ENCODE peak calls at places on chromosomes 1 and 21, in ten cellular contexts. V is adrenal gland, O is stomach, T is hepatocyte, F is tibial nerve, Z is cardiac muscle cell, P is left lung, H is body of pancreas, C is colonic mucosa, I is SK-N-SH. W is an unnamed sample.

GRCh38 chr1:914253-914890 is 9.4 kb upstream of the SAMD11 start:
- DNase-seq in V (no peak), O (no peak), T (no peak), F (no peak), Z (no peak), P (peak; percentile 66), H (peak; percentile 3), C (no peak), I (no peak), W (peak; percentile 34)

GRCh38 chr1:200380589-200381021 is 29.2 kb downstream of the ZNF281 start:
- DNase-seq in V (no peak), O (no peak), T (no peak), F (no peak), Z (no peak), P (no peak), H (no peak), C (no peak), I (no peak), W (no peak)

GRCh38 chr1:113677250-113678158 is 81.8 kb downstream of the PHTF1 start:
- DNase-seq in V (peak; percentile 82), O (no peak), T (peak; percentile 67), F (peak; percentile 20), Z (peak; percentile 78), P (no peak), H (peak; percentile 39), C (no peak), I (peak; percentile 74), W (peak; percentile 21)

GRCh38 chr1:99503276-99503747 is 142.6 kb upstream of the PALMD start:
- DNase-seq in V (peak; percentile 16), O (no peak), T (peak; percentile 8), F (peak; percentile 26), Z (peak; percentile 97), P (no peak), H (no peak), C (no peak), I (no peak), W (no peak)

GRCh38 chr1:87950369-87950768 is 621.7 kb downstream of the LMO4 start:
- DNase-seq in V (no peak), O (no peak), T (no peak), F (no peak), Z (no peak), P (no peak), H (no peak), C (no peak), I (no peak), W (no peak)

GRCh38 chr1:204894606-204895005 is 23.9 kb downstream of the NFASC start:
- DNase-seq in V (no peak), O (no peak), T (no peak), F (no peak), Z (no peak), P (no peak), H (no peak), C (no peak), I (no peak), W (no peak)

GRCh38 chr21:27314096-27314495 is 347.2 kb upstream of the ADAMTS5 start:
- DNase-seq in V (no peak), O (no peak), T (no peak), F (no peak), Z (no peak), P (no peak), H (no peak), C (no peak), I (no peak), W (no peak)

GRCh38 chr1:205454903-205455335 is 926 bp downstream of the BLACAT1 start:
- DNase-seq in V (no peak), O (no peak), T (no peak), F (no peak), Z (no peak), P (no peak), H (no peak), C (no peak), I (no peak), W (no peak)

GRCh38 chr1:72366473-72366872 is 84.1 kb upstream of the NEGR1 start:
- DNase-seq in V (no peak), O (no peak), T (peak; percentile 10), F (peak; percentile 5), Z (peak; percentile 68), P (no peak), H (peak; percentile 6), C (no peak), I (no peak), W (no peak)

GRCh38 chr1:221822591-221822990 is 80.7 kb upstream of the DUSP10 start:
- DNase-seq in V (no peak), O (no peak), T (no peak), F (no peak), Z (no peak), P (no peak), H (no peak), C (no peak), I (no peak), W (no peak)

GRCh38 chr1:48619529-48619928 is 147.5 kb upstream of the SPATA6 start:
- DNase-seq in V (peak; percentile 91), O (peak; percentile 26), T (peak; percentile 43), F (no peak), Z (no peak), P (no peak), H (peak; percentile 7), C (peak; percentile 18), I (peak; percentile 26), W (no peak)

GRCh38 chr1:10530281-10530740 is 55.6 kb downstream of the PEX14 start:
- DNase-seq in V (peak; percentile 78), O (peak; percentile 61), T (peak; percentile 87), F (no peak), Z (peak; percentile 77), P (peak; percentile 88), H (peak; percentile 70), C (no peak), I (peak; percentile 73), W (peak; percentile 47)
- H3K4me1 ChIP-seq in V (no peaks in the 10 kb centered on the region), O (peaks cover 29% of the 10 kb centered on the region), T (peaks cover 20% of the 10 kb centered on the region), F (no peaks in the 10 kb centered on the region), Z (peaks cover 21% of the 10 kb centered on the region), P (peaks cover 21% of the 10 kb centered on the region), H (peaks cover 25% of the 10 kb centered on the region), C (no peaks in the 10 kb centered on the region), I (peaks cover 2% of the 10 kb centered on the region), W (no peaks in the 10 kb centered on the region)

GRCh38 chr21:39083377-39084008 is 99.8 kb downstream of the PSMG1 start:
- DNase-seq in V (no peak), O (peak; percentile 41), T (peak; percentile 68), F (peak; percentile 50), Z (peak; percentile 52), P (no peak), H (no peak), C (peak; percentile 87), I (no peak), W (peak; percentile 79)

GRCh38 chr21:39084979-39085729 is 98.1 kb downstream of the PSMG1 start:
- DNase-seq in V (no peak), O (no peak), T (peak; percentile 66), F (no peak), Z (no peak), P (no peak), H (no peak), C (no peak), I (no peak), W (no peak)

GRCh38 chr21:39084073-39084472 is 99.2 kb downstream of the PSMG1 start:
- DNase-seq in V (no peak), O (no peak), T (no peak), F (no peak), Z (no peak), P (no peak), H (no peak), C (no peak), I (no peak), W (no peak)

GRCh38 chr21:39080366-39080765 is 102.9 kb downstream of the PSMG1 start:
- DNase-seq in V (no peak), O (no peak), T (no peak), F (no peak), Z (no peak), P (no peak), H (no peak), C (no peak), I (no peak), W (no peak)

GRCh38 chr21:39082656-39083376 is 100.4 kb downstream of the PSMG1 start:
- DNase-seq in V (no peak), O (peak; percentile 60), T (no peak), F (no peak), Z (no peak), P (no peak), H (peak; percentile 57), C (peak; percentile 53), I (no peak), W (no peak)
- TF ChIP-seq CTCF in V (no peak), O (no peak), T (no peak), F (no peak), Z (no peak), P (no peak), H (no peak), C (no peak), I (no peak), W (no peak)

GRCh38 chr21:28871388-28872015 is 121.2 kb downstream of the LTN1 start:
- DNase-seq in V (no peak), O (no peak), T (peak; percentile 60), F (no peak), Z (no peak), P (no peak), H (no peak), C (peak; percentile 36), I (no peak), W (peak; percentile 35)

GRCh38 chr21:28867401-28867800 is 125.3 kb downstream of the LTN1 start:
- DNase-seq in V (no peak), O (no peak), T (no peak), F (no peak), Z (peak; percentile 25), P (no peak), H (no peak), C (no peak), I (no peak), W (no peak)

DNA sequence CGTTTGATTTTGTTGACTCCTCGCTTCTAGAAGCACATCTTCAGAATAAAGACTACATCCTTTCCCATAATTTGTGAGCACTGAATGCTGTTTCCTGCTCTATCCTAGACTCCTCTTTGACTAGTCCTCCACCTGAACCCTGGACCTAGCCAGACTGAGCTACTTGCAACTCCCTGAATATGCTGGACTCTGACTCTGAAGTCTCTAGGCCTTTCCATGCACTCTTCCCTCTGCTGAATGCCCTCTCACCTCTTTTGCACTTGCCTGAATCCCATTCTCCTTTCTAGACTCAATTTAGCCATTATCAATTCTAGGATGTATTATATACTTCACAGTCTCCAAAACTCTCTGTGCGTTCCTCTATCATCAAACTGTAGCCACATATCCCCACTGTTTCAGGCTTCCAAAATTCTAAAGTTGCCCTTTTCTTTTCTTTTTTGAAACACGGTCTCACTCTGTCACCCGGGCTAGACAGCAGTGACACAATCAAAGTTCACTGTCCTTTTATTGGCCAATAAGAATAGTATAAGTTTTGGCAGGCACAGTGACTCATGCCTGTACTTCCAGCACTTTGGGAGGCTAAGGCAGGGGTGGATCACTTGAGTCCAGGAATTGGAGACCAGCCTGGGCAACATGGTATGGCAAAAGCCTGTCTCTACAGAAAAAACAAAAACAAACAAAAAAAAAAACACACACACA is 127.0 kb downstream of the LTN1 start:
- DNase-seq in V (no peak), O (no peak), T (no peak), F (no peak), Z (no peak), P (no peak), H (no peak), C (no peak), I (no peak), W (no peak)
- H3K4me1 ChIP-seq in V (no peaks in the 10 kb centered on the region), O (no peaks in the 10 kb centered on the region), T (no peaks in the 10 kb centered on the region), F (no peaks in the 10 kb centered on the region), Z (no peaks in the 10 kb centered on the region), P (no peaks in the 10 kb centered on the region), H (no peaks in the 10 kb centered on the region), C (no peaks in the 10 kb centered on the region), I (no peaks in the 10 kb centered on the region), W (no peaks in the 10 kb centered on the region)

DNA sequence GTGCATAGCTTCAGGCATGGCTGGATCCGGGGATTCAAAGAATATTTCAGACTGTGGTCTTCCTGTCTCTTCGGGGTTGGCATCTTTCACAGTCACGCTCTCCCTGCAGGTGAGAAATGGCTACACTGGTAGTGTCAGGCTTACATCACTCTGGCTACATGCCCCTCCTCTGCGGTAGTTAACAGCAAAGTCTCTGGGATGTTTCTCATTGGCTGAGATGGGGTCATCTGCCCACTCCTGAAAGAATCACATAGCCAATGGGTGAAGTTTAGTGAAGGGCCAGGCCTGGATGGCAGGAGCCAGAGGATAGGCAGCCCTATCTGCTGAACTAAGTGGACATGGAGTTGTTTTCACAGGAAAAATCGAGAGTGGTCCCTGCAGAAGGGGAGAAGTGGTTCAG is 356.5 kb downstream of the MATN1 start:
- DNase-seq in V (no peak), O (no peak), T (no peak), F (no peak), Z (no peak), P (no peak), H (no peak), C (no peak), I (no peak), W (no peak)
- TF ChIP-seq CTCF in V (no peak), O (no peak), T (no peak), F (no peak), Z (no peak), P (no peak), H (no peak), C (no peak), I (no peak), W (no peak)

W was measured in mucosa of descending colon.